ENCODE peak calls at places on chromosomes 12 and 14, in five cellular contexts. One of them, this sample, is unnamed.

GRCh38 chr12:50581226-50582184 is 76.7 kb downstream of the DIP2B start:
- DNase-seq in SJSA1: peak
- DNase-seq in NCI-H1417: no peak
- DNase-seq in GM04503: peak
- DNase-seq in activated naive CD4-positive, alpha-beta T cell treated with anti-CD3 and anti-CD28 coated beads, Interleukin-2, amount 50 U/mL, for 72 hours: no peak
- DNase-seq in this sample: no peak

GRCh38 chr12:8475508-8475907 is 19.7 kb downstream of the CLEC6A start:
- DNase-seq in SJSA1: no peak
- DNase-seq in NCI-H1417: no peak
- DNase-seq in GM04503: no peak
- DNase-seq in activated naive CD4-positive, alpha-beta T cell treated with anti-CD3 and anti-CD28 coated beads, Interleukin-2, amount 50 U/mL, for 72 hours: no peak
- DNase-seq in this sample: no peak

GRCh38 chr12:55728932-55729591 is at the start of gene CD63:
- DNase-seq in SJSA1: peak
- DNase-seq in NCI-H1417: peak
- DNase-seq in GM04503: no peak
- DNase-seq in activated naive CD4-positive, alpha-beta T cell treated with anti-CD3 and anti-CD28 coated beads, Interleukin-2, amount 50 U/mL, for 72 hours: peak
- DNase-seq in this sample: no peak

GRCh38 chr12:65511134-65511912 is 232.8 kb downstream of the MSRB3 start:
- DNase-seq in SJSA1: no peak
- DNase-seq in NCI-H1417: no peak
- DNase-seq in GM04503: no peak
- DNase-seq in activated naive CD4-positive, alpha-beta T cell treated with anti-CD3 and anti-CD28 coated beads, Interleukin-2, amount 50 U/mL, for 72 hours: no peak
- DNase-seq in this sample: no peak

GRCh38 chr14:55781046-55781445 is 201.0 kb downstream of the KTN1 start:
- DNase-seq in SJSA1: no peak
- DNase-seq in NCI-H1417: no peak
- DNase-seq in GM04503: no peak
- DNase-seq in activated naive CD4-positive, alpha-beta T cell treated with anti-CD3 and anti-CD28 coated beads, Interleukin-2, amount 50 U/mL, for 72 hours: no peak
- DNase-seq in this sample: no peak

GRCh38 chr14:63039800-63040380 is 5.4 kb downstream of the KCNH5 start:
- DNase-seq in SJSA1: no peak
- DNase-seq in NCI-H1417: peak
- DNase-seq in GM04503: no peak
- DNase-seq in activated naive CD4-positive, alpha-beta T cell treated with anti-CD3 and anti-CD28 coated beads, Interleukin-2, amount 50 U/mL, for 72 hours: no peak
- DNase-seq in this sample: peak

GRCh38 chr12:119528241-119528640 is 65.3 kb upstream of the TMEM233 start:
- DNase-seq in SJSA1: no peak
- DNase-seq in NCI-H1417: no peak
- DNase-seq in GM04503: no peak
- DNase-seq in activated naive CD4-positive, alpha-beta T cell treated with anti-CD3 and anti-CD28 coated beads, Interleukin-2, amount 50 U/mL, for 72 hours: no peak
- DNase-seq in this sample: no peak

GRCh38 chr12:104458645-104459555 is 2.2 kb downstream of the CHST11 start:
- DNase-seq in SJSA1: no peak
- DNase-seq in NCI-H1417: peak
- DNase-seq in GM04503: no peak
- DNase-seq in activated naive CD4-positive, alpha-beta T cell treated with anti-CD3 and anti-CD28 coated beads, Interleukin-2, amount 50 U/mL, for 72 hours: peak
- DNase-seq in this sample: no peak

GRCh38 chr12:112198120-112198733 is 72.9 kb downstream of the TRAFD1 start:
- DNase-seq in SJSA1: peak
- DNase-seq in NCI-H1417: peak
- DNase-seq in GM04503: no peak
- DNase-seq in activated naive CD4-positive, alpha-beta T cell treated with anti-CD3 and anti-CD28 coated beads, Interleukin-2, amount 50 U/mL, for 72 hours: peak
- DNase-seq in this sample: no peak

GRCh38 chr12:114666746-114667668 is 17.0 kb downstream of the TBX3 start:
- DNase-seq in SJSA1: no peak
- DNase-seq in NCI-H1417: no peak
- DNase-seq in GM04503: no peak
- DNase-seq in activated naive CD4-positive, alpha-beta T cell treated with anti-CD3 and anti-CD28 coated beads, Interleukin-2, amount 50 U/mL, for 72 hours: no peak
- DNase-seq in this sample: no peak

GRCh38 chr12:56229819-56230448 is at the start of gene SLC39A5:
- DNase-seq in SJSA1: no peak
- DNase-seq in NCI-H1417: no peak
- DNase-seq in GM04503: no peak
- DNase-seq in activated naive CD4-positive, alpha-beta T cell treated with anti-CD3 and anti-CD28 coated beads, Interleukin-2, amount 50 U/mL, for 72 hours: no peak
- DNase-seq in this sample: no peak

GRCh38 chr14:103731916-103732867 is 16.6 kb downstream of the ZFYVE21 start:
- DNase-seq in SJSA1: no peak
- DNase-seq in NCI-H1417: no peak
- DNase-seq in GM04503: no peak
- DNase-seq in activated naive CD4-positive, alpha-beta T cell treated with anti-CD3 and anti-CD28 coated beads, Interleukin-2, amount 50 U/mL, for 72 hours: no peak
- DNase-seq in this sample: no peak

GRCh38 chr12:3988519-3989217 is 115.5 kb upstream of the PARP11 start:
- DNase-seq in SJSA1: no peak
- DNase-seq in NCI-H1417: no peak
- DNase-seq in GM04503: no peak
- DNase-seq in activated naive CD4-positive, alpha-beta T cell treated with anti-CD3 and anti-CD28 coated beads, Interleukin-2, amount 50 U/mL, for 72 hours: no peak
- DNase-seq in this sample: no peak

GRCh38 chr14:64630778-64631177 is 73.4 kb upstream of the PLEKHG3 start:
- DNase-seq in SJSA1: no peak
- DNase-seq in NCI-H1417: no peak
- DNase-seq in GM04503: no peak
- DNase-seq in activated naive CD4-positive, alpha-beta T cell treated with anti-CD3 and anti-CD28 coated beads, Interleukin-2, amount 50 U/mL, for 72 hours: no peak
- DNase-seq in this sample: no peak

GRCh38 chr14:78181270-78181669 is 11.1 kb downstream of the NRXN3 start:
- DNase-seq in SJSA1: no peak
- DNase-seq in NCI-H1417: peak
- DNase-seq in GM04503: no peak
- DNase-seq in activated naive CD4-positive, alpha-beta T cell treated with anti-CD3 and anti-CD28 coated beads, Interleukin-2, amount 50 U/mL, for 72 hours: no peak
- DNase-seq in this sample: no peak

GRCh38 chr14:38209572-38210159 is 2.0 kb downstream of the SSTR1 start:
- DNase-seq in SJSA1: no peak
- DNase-seq in NCI-H1417: no peak
- DNase-seq in GM04503: no peak
- DNase-seq in activated naive CD4-positive, alpha-beta T cell treated with anti-CD3 and anti-CD28 coated beads, Interleukin-2, amount 50 U/mL, for 72 hours: no peak
- DNase-seq in this sample: no peak

GRCh38 chr12:118098911-118099671 is 4.7 kb downstream of the VSIG10 start:
- DNase-seq in SJSA1: no peak
- DNase-seq in NCI-H1417: peak
- DNase-seq in GM04503: no peak
- DNase-seq in activated naive CD4-positive, alpha-beta T cell treated with anti-CD3 and anti-CD28 coated beads, Interleukin-2, amount 50 U/mL, for 72 hours: no peak
- DNase-seq in this sample: no peak

GRCh38 chr14:100534528-100535286 is 52.5 kb downstream of the BEGAIN start:
- DNase-seq in SJSA1: no peak
- DNase-seq in NCI-H1417: no peak
- DNase-seq in GM04503: no peak
- DNase-seq in activated naive CD4-positive, alpha-beta T cell treated with anti-CD3 and anti-CD28 coated beads, Interleukin-2, amount 50 U/mL, for 72 hours: no peak
- DNase-seq in this sample: no peak

GRCh38 chr12:15520844-15521243 is 198.5 kb downstream of the PTPRO start:
- DNase-seq in SJSA1: no peak
- DNase-seq in NCI-H1417: no peak
- DNase-seq in GM04503: no peak
- DNase-seq in activated naive CD4-positive, alpha-beta T cell treated with anti-CD3 and anti-CD28 coated beads, Interleukin-2, amount 50 U/mL, for 72 hours: no peak
- DNase-seq in this sample: no peak

GRCh38 chr12:121827351-121828099 is 23.7 kb downstream of the SETD1B start:
- DNase-seq in SJSA1: no peak
- DNase-seq in NCI-H1417: no peak
- DNase-seq in GM04503: no peak
- DNase-seq in activated naive CD4-positive, alpha-beta T cell treated with anti-CD3 and anti-CD28 coated beads, Interleukin-2, amount 50 U/mL, for 72 hours: no peak
- DNase-seq in this sample: no peak

GRCh38 chr14:94132285-94132887 is 3.0 kb upstream of the IFI27L2 start:
- DNase-seq in SJSA1: peak
- DNase-seq in NCI-H1417: peak
- DNase-seq in GM04503: no peak
- DNase-seq in activated naive CD4-positive, alpha-beta T cell treated with anti-CD3 and anti-CD28 coated beads, Interleukin-2, amount 50 U/mL, for 72 hours: peak
- DNase-seq in this sample: no peak

GRCh38 chr14:67680121-67680602 is 5.7 kb upstream of the VTI1B start:
- DNase-seq in SJSA1: no peak
- DNase-seq in NCI-H1417: no peak
- DNase-seq in GM04503: peak
- DNase-seq in activated naive CD4-positive, alpha-beta T cell treated with anti-CD3 and anti-CD28 coated beads, Interleukin-2, amount 50 U/mL, for 72 hours: no peak
- DNase-seq in this sample: no peak

GRCh38 chr12:20463920-20464524 is 95.7 kb downstream of the PDE3A start:
- DNase-seq in SJSA1: peak
- DNase-seq in NCI-H1417: no peak
- DNase-seq in GM04503: no peak
- DNase-seq in activated naive CD4-positive, alpha-beta T cell treated with anti-CD3 and anti-CD28 coated beads, Interleukin-2, amount 50 U/mL, for 72 hours: no peak
- DNase-seq in this sample: no peak

GRCh38 chr12:65721541-65722190 is 102.6 kb upstream of the HMGA2 start:
- DNase-seq in SJSA1: no peak
- DNase-seq in NCI-H1417: no peak
- DNase-seq in GM04503: no peak
- DNase-seq in activated naive CD4-positive, alpha-beta T cell treated with anti-CD3 and anti-CD28 coated beads, Interleukin-2, amount 50 U/mL, for 72 hours: no peak
- DNase-seq in this sample: no peak

This sample was measured in BJ.